ENCODE peak calls at places on chromosomes 2 and 18, in four cellular contexts. V is kidney; T is activated T-cell treated with anti-CD3 and anti-CD28 coated beads for 24 hours; H is activated naive CD8-positive, alpha-beta T cell treated with anti-CD3 and anti-CD28 coated beads, Interleukin-2, amount 10 ng/mL, durations not matched to agents 7 days and 5 days. S is an unnamed sample.

GRCh38 chr2:241943961-241944575 is 74.5 kb downstream of the RTP5 start:
- DNase-seq in H (no peak), T (no peak), V (no peak), S (no peak)

GRCh38 chr18:9737814-9738160 is 29.7 kb downstream of the RAB31 start:
- DNase-seq in H (no peak), V (peak; percentile 78), T (no peak), S (no peak)

GRCh38 chr18:73597832-73598615 is 549.6 kb downstream of the FBXO15 start:
- DNase-seq in H (no peak), T (no peak), V (no peak), S (no peak)

GRCh38 chr2:166867874-166868514 is 20.3 kb upstream of the XIRP2 start:
- DNase-seq in V (peak; percentile 41), H (no peak), T (no peak), S (no peak)

GRCh38 chr2:122063716-122064115 is 308.3 kb downstream of the TSN start:
- DNase-seq in H (no peak), V (no peak), T (no peak), S (no peak)

GRCh38 chr2:10431797-10432196 is 16.3 kb downstream of the ODC1 start:
- DNase-seq in V (peak; percentile 66), H (no peak), T (no peak), S (no peak)

GRCh38 chr18:49459404-49460171 is 857 bp downstream of the DYM start:
- DNase-seq in H (no peak), V (no peak), T (peak; percentile 1), S (no peak)

GRCh38 chr18:73355076-73355475 is 487.3 kb upstream of the NETO1 start:
- DNase-seq in H (no peak), V (no peak), T (no peak), S (no peak)

S was measured in sigmoid colon.